ENCODE peak calls at places on chromosomes 11 and 22, in four cellular contexts. O is HepG2, P is K562, Q is SK-N-SH. F is an unnamed sample.

GRCh38 chr22:39263626-39264025 is 18.8 kb upstream of the PDGFB start:
- DNase-seq in O (no peak), P (no peak), Q (no peak), F (no peak)

GRCh38 chr22:31155425-31155824 is 4.6 kb upstream of the RNF185 start:
- DNase-seq in O (no peak), P (no peak), Q (no peak), F (no peak)

GRCh38 chr11:8809185-8809584 is 101.8 kb upstream of the AKIP1 start:
- DNase-seq in O (no peak), P (no peak), Q (no peak), F (no peak)

GRCh38 chr22:19873138-19873959 is 18.7 kb upstream of the GNB1L start:
- DNase-seq in O (no peak), P (no peak), Q (peak; percentile 25), F (no peak)

GRCh38 chr11:132131051-132131450 is 760.6 kb downstream of the NTM start:
- DNase-seq in O (no peak), P (no peak), Q (no peak), F (no peak)

GRCh38 chr22:17120281-17120680 is 879 bp downstream of the TMEM121B start:
- DNase-seq in O (no peak), P (peak; percentile 82), Q (peak; percentile 71), F (peak; percentile 93)

GRCh38 chr22:42625416-42625815 is 10.7 kb upstream of the POLDIP3 start:
- DNase-seq in O (no peak), P (no peak), Q (no peak), F (no peak)

GRCh38 chr11:25293166-25293565 is 796.3 kb downstream of the LUZP2 start:
- DNase-seq in O (no peak), P (no peak), Q (peak; percentile 1), F (no peak)

GRCh38 chr11:88515002-88515401 is 177.5 kb upstream of the CTSC start:
- DNase-seq in O (no peak), P (no peak), Q (no peak), F (no peak)

GRCh38 chr22:27934069-27934468 is 15.0 kb upstream of the PITPNB start:
- DNase-seq in O (no peak), P (no peak), Q (no peak), F (no peak)

GRCh38 chr11:116693206-116694016 is 79.4 kb downstream of the BUD13 start:
- DNase-seq in O (no peak), P (no peak), Q (peak; percentile 10), F (no peak)

GRCh38 chr22:50444663-50445062 is 30.2 kb downstream of the SBF1 start:
- DNase-seq in O (no peak), P (no peak), Q (no peak), F (no peak)

GRCh38 chr11:103923473-103923931 is 112.9 kb upstream of the DDI1 start:
- DNase-seq in O (peak; percentile 4), P (no peak), Q (no peak), F (no peak)

GRCh38 chr11:103924166-103925013 is 112.0 kb upstream of the DDI1 start:
- DNase-seq in O (no peak), P (no peak), Q (no peak), F (no peak)

GRCh38 chr11:103920933-103921332 is 115.5 kb upstream of the DDI1 start:
- DNase-seq in O (no peak), P (no peak), Q (no peak), F (no peak)

DNA sequence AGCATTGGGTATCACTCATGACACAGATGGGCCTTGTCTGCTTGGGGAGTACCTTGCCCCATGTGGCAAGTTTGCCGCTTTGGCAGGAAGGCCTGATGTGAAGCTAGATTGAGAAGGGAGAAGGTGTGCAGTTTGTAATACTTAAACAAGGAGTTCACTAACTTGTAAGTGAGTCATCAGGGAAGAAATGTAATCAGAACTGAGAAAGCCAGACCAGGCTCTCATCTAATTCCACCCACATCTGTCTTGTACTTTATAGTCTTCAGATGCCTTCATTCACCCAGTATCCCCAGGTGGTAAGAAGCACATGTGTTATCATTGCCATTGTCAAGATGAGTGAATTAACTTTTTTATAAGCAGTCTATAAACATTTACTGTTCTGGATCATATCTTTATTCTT is 116.0 kb upstream of the DDI1 start:
- DNase-seq in O (no peak), P (no peak), Q (no peak), F (no peak)
- TF ChIP-seq FOXJ3 in O (no peak), P (no peak), Q (no peak), F (no peak)

GRCh38 chr22:23467721-23468294 is 112.3 kb downstream of the IGLL1 start:
- DNase-seq in O (peak; percentile 44), P (no peak), Q (no peak), F (no peak)
- TF ChIP-seq FOXJ3 in O (no peak), P (no peak), Q (no peak), F (no peak)

DNA sequence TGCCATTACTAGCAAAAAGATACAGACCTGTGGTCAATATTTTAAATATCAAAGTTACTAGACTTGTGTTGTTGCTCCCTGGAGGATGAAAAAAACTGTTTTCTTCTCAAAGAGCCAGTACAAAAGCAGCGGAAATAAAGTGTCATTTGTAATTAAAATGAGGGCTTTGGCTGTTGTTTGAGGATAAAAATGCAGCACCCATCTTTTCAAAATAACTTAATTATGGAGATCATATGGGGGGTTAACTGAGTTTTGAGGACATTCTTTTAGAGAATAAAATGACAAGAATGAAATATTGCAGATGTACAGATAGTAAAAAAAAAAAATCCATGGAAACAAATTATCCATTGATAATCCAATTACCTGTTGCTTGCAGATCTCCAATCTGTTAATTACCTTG is 1484.4 kb downstream of the LRRC4C start:
- DNase-seq in O (no peak), P (no peak), Q (no peak), F (no peak)
- TF ChIP-seq FOXJ3 in O (no peak), P (no peak), Q (no peak), F (no peak)

GRCh38 chr22:49331878-49332277 is 495.8 kb downstream of the BRD1 start:
- DNase-seq in O (no peak), P (no peak), Q (no peak), F (no peak)

GRCh38 chr22:49332691-49333090 is 495.0 kb downstream of the BRD1 start:
- DNase-seq in O (no peak), P (no peak), Q (no peak), F (no peak)

GRCh38 chr22:49334589-49334873 is 493.1 kb downstream of the BRD1 start:
- DNase-seq in O (no peak), P (no peak), Q (no peak), F (no peak)

GRCh38 chr22:49334976-49335375 is 492.7 kb downstream of the BRD1 start:
- DNase-seq in O (no peak), P (no peak), Q (no peak), F (no peak)

DNA sequence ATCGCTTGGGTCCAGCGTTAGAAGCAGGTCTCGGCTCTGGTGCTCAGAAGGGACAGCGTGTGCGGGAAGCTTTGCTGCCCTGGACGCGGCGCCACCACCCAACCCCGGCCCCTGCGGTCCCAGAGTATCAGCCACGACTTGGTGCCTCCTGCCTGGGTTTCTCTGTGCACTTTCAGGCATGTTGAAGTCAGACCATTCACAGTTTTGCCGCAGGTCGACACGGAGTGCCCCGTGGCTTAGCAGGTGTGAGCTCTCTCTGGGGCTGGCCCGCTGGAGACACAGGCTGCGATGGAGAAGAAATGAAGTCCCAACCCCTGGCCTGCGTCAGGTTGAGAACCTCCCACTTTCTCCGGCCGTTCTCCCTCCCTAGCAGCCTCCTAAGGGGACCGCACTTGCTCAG is 494.5 kb downstream of the BRD1 start:
- DNase-seq in O (no peak), P (no peak), Q (no peak), F (no peak)
- TF ChIP-seq FOXJ3 in O (no peak), P (no peak), Q (no peak), F (no peak)

GRCh38 chr11:17273668-17274321 is 2.7 kb upstream of the NUCB2 start:
- DNase-seq in O (no peak), P (no peak), Q (no peak), F (peak; percentile 59)
- TF ChIP-seq FOXJ3 in O (no peak), P (no peak), Q (no peak), F (no peak)

DNA sequence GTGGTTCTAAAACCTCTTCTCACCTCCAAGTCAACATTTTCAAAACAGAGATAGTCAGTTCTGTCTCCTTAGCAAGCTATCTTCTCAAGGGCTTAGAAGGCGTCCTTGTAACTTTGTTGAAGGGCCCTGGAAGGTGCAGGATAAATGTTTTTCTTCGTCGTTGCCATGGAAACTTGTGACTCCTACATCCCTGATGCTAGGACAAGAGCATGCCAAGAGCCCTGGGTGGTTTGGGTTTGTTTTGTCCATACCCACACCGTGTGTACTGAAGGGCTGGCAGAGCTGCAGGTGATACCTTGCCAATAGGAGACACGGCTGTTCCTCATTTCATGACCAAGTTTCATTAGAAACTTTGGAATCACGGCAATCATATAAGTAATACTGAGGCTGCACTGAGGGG is 81.6 kb downstream of the GALNT18 start:
- DNase-seq in O (no peak), P (no peak), Q (no peak), F (no peak)
- TF ChIP-seq FOXJ3 in O (no peak), P (no peak), Q (no peak), F (no peak)

GRCh38 chr11:66085071-66085470 is 15.0 kb downstream of the PACS1 start:
- DNase-seq in O (no peak), P (no peak), Q (no peak), F (no peak)

GRCh38 chr11:66082936-66083698 is 13.0 kb downstream of the PACS1 start:
- DNase-seq in O (peak; percentile 48), P (peak; percentile 19), Q (peak; percentile 78), F (no peak)

GRCh38 chr11:66076561-66076960 is 6.5 kb downstream of the PACS1 start:
- DNase-seq in O (no peak), P (no peak), Q (no peak), F (no peak)

GRCh38 chr11:66081505-66081904 is 11.4 kb downstream of the PACS1 start:
- DNase-seq in O (no peak), P (no peak), Q (no peak), F (no peak)

GRCh38 chr11:66080055-66080817 is 10.2 kb downstream of the PACS1 start:
- DNase-seq in O (peak; percentile 34), P (peak; percentile 52), Q (no peak), F (no peak)
- TF ChIP-seq FOXJ3 in O (no peak), P (no peak), Q (no peak), F (no peak)

GRCh38 chr11:134528453-134528852 is 116.4 kb upstream of the B3GAT1 start:
- DNase-seq in O (no peak), P (no peak), Q (no peak), F (no peak)
- TF ChIP-seq FOXJ3 in O (no peak), P (no peak), Q (no peak), F (no peak)